ENCODE peak calls at places on chromosomes 16 and 17, in seven cellular contexts. P, I, D, L, K, N and H are unnamed samples.

GRCh38 chr16:74304164-74304834 is 7.7 kb downstream of the PSMD7 start:
- DNase-seq in P (no peak), I (no peak), D (no peak), L (no peak), K (peak), N (no peak), H (no peak)

GRCh38 chr16:8958344-8958808 is 5.3 kb downstream of the USP7 start:
- DNase-seq in P (no peak), I (no peak), D (peak), L (peak), K (peak), N (no peak), H (no peak)

GRCh38 chr16:22016927-22017326 is 9.0 kb downstream of the MOSMO start:
- DNase-seq in P (no peak), I (no peak), D (no peak), L (no peak), K (no peak), N (no peak), H (no peak)

GRCh38 chr16:69859105-69859969 is 91.8 kb upstream of the CLEC18A start:
- DNase-seq in P (peak), I (no peak), D (peak), L (no peak), K (no peak), N (peak), H (no peak)

GRCh38 chr17:36583787-36584186 is 7.9 kb upstream of the DHRS11 start:
- DNase-seq in P (no peak), I (no peak), D (no peak), L (no peak), K (no peak), N (no peak), H (no peak)

GRCh38 chr16:27547134-27547533 is 2.6 kb downstream of the GTF3C1 start:
- DNase-seq in P (no peak), I (no peak), D (no peak), L (no peak), K (peak), N (no peak), H (peak)

GRCh38 chr17:74513987-74514631 is 17.2 kb downstream of the CD300LB start:
- DNase-seq in P (no peak), I (peak), D (no peak), L (peak), K (peak), N (no peak), H (no peak)

GRCh38 chr17:4948997-4949320 is 629 bp upstream of the PFN1 start:
- DNase-seq in P (peak), I (peak), D (peak), L (peak), K (peak), N (peak), H (peak)

GRCh38 chr17:63984651-63985386 is 12.1 kb upstream of the SCN4A start:
- DNase-seq in P (no peak), I (peak), D (no peak), L (peak), K (peak), N (no peak), H (peak)

GRCh38 chr16:75653926-75654325 is 6.4 kb downstream of the TERF2IP start:
- DNase-seq in P (no peak), I (no peak), D (no peak), L (no peak), K (no peak), N (no peak), H (peak)

GRCh38 chr16:87390641-87391323 is 1.4 kb upstream of the MAP1LC3B start:
- DNase-seq in P (no peak), I (no peak), D (no peak), L (no peak), K (no peak), N (no peak), H (no peak)

GRCh38 chr17:74180336-74180735 is 23.1 kb upstream of the RPL38 start:
- DNase-seq in P (no peak), I (no peak), D (no peak), L (no peak), K (no peak), N (no peak), H (no peak)

GRCh38 chr17:63309021-63309420 is 137.1 kb downstream of the CYB561 start:
- DNase-seq in P (no peak), I (no peak), D (no peak), L (no peak), K (peak), N (no peak), H (no peak)

GRCh38 chr17:13728751-13729150 is 127.0 kb upstream of the HS3ST3A1 start:
- DNase-seq in P (no peak), I (no peak), D (no peak), L (no peak), K (no peak), N (no peak), H (no peak)

GRCh38 chr16:75052481-75053211 is 53.8 kb downstream of the ZNRF1 start:
- DNase-seq in P (no peak), I (no peak), D (no peak), L (no peak), K (no peak), N (no peak), H (no peak)

GRCh38 chr17:17741346-17742023 is 60.2 kb downstream of the RAI1 start:
- DNase-seq in P (peak), I (no peak), D (peak), L (no peak), K (no peak), N (no peak), H (no peak)

GRCh38 chr17:27878776-27879562 is 14.2 kb downstream of the LYRM9 start:
- DNase-seq in P (no peak), I (peak), D (no peak), L (no peak), K (peak), N (no peak), H (no peak)

GRCh38 chr17:35086931-35087573 is 23.5 kb upstream of the RFFL start:
- DNase-seq in P (no peak), I (no peak), D (no peak), L (no peak), K (no peak), N (no peak), H (no peak)

GRCh38 chr17:32298721-32299578 is 33.3 kb downstream of the RHBDL3 start:
- DNase-seq in P (no peak), I (no peak), D (no peak), L (no peak), K (no peak), N (peak), H (no peak)

GRCh38 chr16:84062734-84063640 is 20.4 kb upstream of the SLC38A8 start:
- DNase-seq in P (peak), I (peak), D (peak), L (peak), K (peak), N (peak), H (peak)

GRCh38 chr16:53323924-53324323 is 110.3 kb upstream of the RBL2 start:
- DNase-seq in P (no peak), I (no peak), D (no peak), L (no peak), K (no peak), N (no peak), H (no peak)